ENCODE peak calls at places on chromosomes 1 and 21, in six cellular contexts. S is K562, C is AG09319, Y is neuronal stem cell, N is nephron progenitor cell, M is uterus. X is an unnamed sample.

GRCh38 chr1:51953079-51953478 is 37.4 kb downstream of the RAB3B start:
- DNase-seq in N (no peak), C (no peak), Y (no peak), M (no peak), S (no peak), X (no peak)

GRCh38 chr21:45859762-45860357 is 121.7 kb upstream of the COL6A1 start:
- DNase-seq in N (no peak), C (no peak), Y (no peak), S (no peak), M (no peak), X (no peak)

GRCh38 chr1:50570064-50570463 is 146.8 kb upstream of the DMRTA2 start:
- DNase-seq in C (no peak), Y (peak), M (no peak), N (no peak), S (no peak), X (no peak)

GRCh38 chr1:7581754-7582264 is 189.3 kb upstream of the VAMP3 start:
- DNase-seq in S (no peak), N (peak), Y (no peak), C (no peak), M (peak), X (peak)

GRCh38 chr1:231147896-231148295 is 14.0 kb upstream of the TRIM67 start:
- DNase-seq in Y (no peak), C (no peak), N (no peak), S (no peak), M (no peak), X (no peak)

GRCh38 chr1:19650416-19651140 is 6.5 kb downstream of the NBL1 start:
- DNase-seq in M (peak), S (peak), C (no peak), Y (no peak), N (no peak), X (no peak)

GRCh38 chr1:94617139-94617805 is 75.7 kb upstream of the F3 start:
- DNase-seq in N (no peak), Y (no peak), S (no peak), M (no peak), C (no peak), X (no peak)

GRCh38 chr1:205014772-205015171 is 28.2 kb upstream of the CNTN2 start:
- DNase-seq in N (no peak), M (no peak), S (no peak), C (no peak), Y (no peak), X (no peak)

GRCh38 chr1:47986741-47987140 is 10.4 kb downstream of the TRABD2B start:
- DNase-seq in S (no peak), N (no peak), C (no peak), M (peak), Y (no peak), X (no peak)

GRCh38 chr1:22071511-22071910 is 19.0 kb downstream of the CDC42 start:
- DNase-seq in Y (no peak), M (no peak), N (no peak), S (no peak), C (no peak), X (no peak)